ENCODE peak calls at places on chromosomes 7 and 10, in four cellular contexts. Q is A549, B is IMR-90, N is K562. J is an unnamed sample.

GRCh38 chr7:2097492-2097891 is 135.3 kb downstream of the MAD1L1 start:
- DNase-seq in Q (no peak), B (no peak), N (no peak), J (no peak)

GRCh38 chr10:87771871-87772500 is 46.0 kb downstream of the ATAD1 start:
- DNase-seq in Q (peak), B (peak), N (no peak), J (peak)

GRCh38 chr7:46444266-46444665 is 523.2 kb upstream of the IGFBP3 start:
- DNase-seq in Q (peak), B (no peak), N (no peak), J (no peak)

GRCh38 chr7:128829391-128830166 is 627 bp upstream of the FLNC start:
- DNase-seq in Q (no peak), B (peak), N (peak), J (no peak)

GRCh38 chr10:35369049-35369760 is 32.9 kb downstream of the CCNY start:
- DNase-seq in Q (no peak), B (peak), N (no peak), J (no peak)

GRCh38 chr7:157905740-157906461 is 569.1 kb downstream of the DNAJB6 start:
- DNase-seq in Q (no peak), B (no peak), N (peak), J (no peak)

GRCh38 chr7:88480901-88481300 is 174.2 kb upstream of the STEAP4 start:
- DNase-seq in Q (no peak), B (no peak), N (no peak), J (no peak)

GRCh38 chr7:72445580-72445979 is 33.4 kb upstream of the CALN1 start:
- DNase-seq in Q (no peak), B (no peak), N (no peak), J (no peak)

GRCh38 chr10:51698473-51699063 is 827 bp downstream of the CSTF2T start:
- DNase-seq in Q (no peak), B (no peak), N (no peak), J (no peak)

GRCh38 chr7:25168145-25168544 is 43.1 kb upstream of the CYCS start:
- DNase-seq in Q (no peak), B (no peak), N (no peak), J (no peak)

GRCh38 chr7:24227603-24228359 is 56.2 kb upstream of the NPY start:
- DNase-seq in Q (no peak), B (no peak), N (no peak), J (no peak)

GRCh38 chr7:132825222-132825621 is 249.0 kb upstream of the PLXNA4 start:
- DNase-seq in Q (no peak), B (no peak), N (no peak), J (no peak)

GRCh38 chr7:8455426-8455825 is 22.0 kb downstream of the NXPH1 start:
- DNase-seq in Q (no peak), B (no peak), N (no peak), J (no peak)

GRCh38 chr10:62426086-62426485 is 51.9 kb downstream of the ZNF365 start:
- DNase-seq in Q (peak), B (peak), N (no peak), J (no peak)

GRCh38 chr10:128380946-128381345 is 254.7 kb upstream of the MKI67 start:
- DNase-seq in Q (no peak), B (no peak), N (no peak), J (no peak)

GRCh38 chr7:98828368-98828767 is 41.4 kb downstream of the TMEM130 start:
- DNase-seq in Q (no peak), B (no peak), N (no peak), J (no peak)

GRCh38 chr10:103778358-103779139 is 76.8 kb downstream of the SH3PXD2A start:
- DNase-seq in Q (no peak), B (no peak), N (no peak), J (no peak)

GRCh38 chr10:30829921-30830671 is 200.5 kb upstream of the LYZL2 start:
- DNase-seq in Q (no peak), B (peak), N (no peak), J (no peak)

GRCh38 chr10:24209946-24210491 is 1.1 kb downstream of the KIAA1217 start:
- DNase-seq in Q (peak), B (peak), N (no peak), J (peak)

GRCh38 chr10:103812004-103812403 is 43.4 kb downstream of the SH3PXD2A start:
- DNase-seq in Q (no peak), B (no peak), N (no peak), J (no peak)

GRCh38 chr7:46206474-46207060 is 285.5 kb upstream of the IGFBP3 start:
- DNase-seq in Q (no peak), B (peak), N (no peak), J (no peak)

GRCh38 chr10:75033399-75034130 is 77.9 kb upstream of the SAMD8 start:
- DNase-seq in Q (no peak), B (no peak), N (no peak), J (no peak)

GRCh38 chr7:74653686-74654181 is 3.8 kb upstream of the GTF2I start:
- DNase-seq in Q (no peak), B (no peak), N (no peak), J (peak)

GRCh38 chr10:84138478-84139125 is 707 bp upstream of the GHITM start:
- DNase-seq in Q (peak), B (peak), N (peak), J (no peak)

GRCh38 chr7:124618871-124619270 is 146.7 kb downstream of the GPR37 start:
- DNase-seq in Q (no peak), B (no peak), N (no peak), J (no peak)

GRCh38 chr7:136072447-136072846 is 95.3 kb upstream of the MTPN start:
- DNase-seq in Q (no peak), B (no peak), N (no peak), J (no peak)

GRCh38 chr7:74475243-74475986 is 21.7 kb downstream of the GTF2IRD1 start:
- DNase-seq in Q (no peak), B (no peak), N (no peak), J (no peak)

GRCh38 chr10:20593649-20594048 is 303.5 kb downstream of the NEBL start:
- DNase-seq in Q (no peak), B (no peak), N (no peak), J (no peak)

GRCh38 chr7:143331179-143331825 is 15.4 kb downstream of the CLCN1 start:
- DNase-seq in Q (peak), B (peak), N (no peak), J (no peak)

GRCh38 chr7:106643189-106643588 is 17.8 kb downstream of the CCDC71L start:
- DNase-seq in Q (no peak), B (no peak), N (no peak), J (no peak)

GRCh38 chr7:130071701-130072622 is 1.6 kb downstream of the KLHDC10 start:
- DNase-seq in Q (peak), B (peak), N (peak), J (peak)

GRCh38 chr7:33854178-33854577 is 51.2 kb upstream of the BMPER start:
- DNase-seq in Q (no peak), B (peak), N (no peak), J (no peak)

GRCh38 chr10:30542001-30542861 is 87.3 kb downstream of the LYZL2 start:
- DNase-seq in Q (peak), B (no peak), N (peak), J (peak)

GRCh38 chr7:116802144-116802747 is 60.1 kb upstream of the CAPZA2 start:
- DNase-seq in Q (no peak), B (peak), N (no peak), J (no peak)

GRCh38 chr7:120843121-120843520 is 14.8 kb downstream of the TSPAN12 start:
- DNase-seq in Q (no peak), B (peak), N (no peak), J (no peak)

GRCh38 chr7:120837599-120837998 is 20.3 kb downstream of the TSPAN12 start:
- DNase-seq in Q (no peak), B (no peak), N (no peak), J (no peak)

GRCh38 chr7:120841608-120842007 is 16.3 kb downstream of the TSPAN12 start:
- DNase-seq in Q (no peak), B (no peak), N (no peak), J (no peak)

GRCh38 chr7:120838281-120838682 is 19.7 kb downstream of the TSPAN12 start:
- DNase-seq in Q (no peak), B (no peak), N (no peak), J (no peak)

GRCh38 chr7:120842131-120842621 is 15.8 kb downstream of the TSPAN12 start:
- DNase-seq in Q (no peak), B (no peak), N (no peak), J (peak)
- TF ChIP-seq BHLHE40 in Q (no peak), B (no peak), N (no peak), J (peak)

GRCh38 chr7:50531401-50531906 is 33.8 kb downstream of the DDC start:
- DNase-seq in Q (peak), B (peak), N (no peak), J (peak)

GRCh38 chr7:50531928-50532327 is 33.3 kb downstream of the DDC start:
- DNase-seq in Q (no peak), B (peak), N (no peak), J (no peak)

GRCh38 chr7:50530771-50531170 is 34.4 kb downstream of the DDC start:
- DNase-seq in Q (no peak), B (no peak), N (no peak), J (no peak)

GRCh38 chr7:50528266-50529092 is 36.7 kb downstream of the DDC start:
- DNase-seq in Q (no peak), B (no peak), N (no peak), J (peak)

DNA sequence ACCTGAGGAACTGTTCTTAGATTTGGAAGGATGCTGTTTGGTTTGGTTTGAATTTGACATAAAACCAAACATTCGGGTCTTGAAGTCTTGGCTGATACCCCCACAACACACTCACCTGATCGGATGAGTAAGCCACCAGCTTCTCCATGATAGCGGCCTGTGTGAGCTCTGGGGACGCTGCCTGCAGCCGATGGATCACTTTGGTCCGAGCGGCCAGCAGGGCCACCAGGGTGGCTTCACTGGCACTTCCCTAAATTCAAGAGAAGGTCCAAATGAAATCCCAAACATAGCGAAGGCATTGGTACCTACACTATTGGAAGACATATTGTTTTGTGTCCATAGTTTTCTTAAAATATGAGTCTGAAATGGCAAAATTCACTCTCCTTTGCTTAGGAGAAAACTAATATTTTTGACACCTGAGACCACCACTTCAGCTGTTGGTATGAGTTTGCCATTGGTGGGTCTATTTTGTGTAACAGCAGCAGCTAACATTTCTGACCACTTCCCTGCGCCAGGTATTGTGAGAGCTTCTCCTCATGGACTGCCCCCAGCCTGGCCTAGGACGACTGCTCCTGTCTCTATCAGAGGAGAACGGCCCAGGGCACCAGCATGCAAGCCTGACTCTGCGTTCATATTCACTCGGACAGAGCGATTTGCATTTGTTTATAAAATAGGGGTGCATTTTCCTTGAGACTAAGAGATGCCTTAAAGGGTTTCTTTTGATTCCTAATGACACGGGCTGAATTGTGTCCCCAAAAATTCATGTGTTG is 35.9 kb downstream of the DDC start:
- DNase-seq in Q (no peak), B (no peak), N (no peak), J (no peak)
- TF ChIP-seq MAFK in Q (no peak), B (no peak), N (no peak), J (no peak)

DNA sequence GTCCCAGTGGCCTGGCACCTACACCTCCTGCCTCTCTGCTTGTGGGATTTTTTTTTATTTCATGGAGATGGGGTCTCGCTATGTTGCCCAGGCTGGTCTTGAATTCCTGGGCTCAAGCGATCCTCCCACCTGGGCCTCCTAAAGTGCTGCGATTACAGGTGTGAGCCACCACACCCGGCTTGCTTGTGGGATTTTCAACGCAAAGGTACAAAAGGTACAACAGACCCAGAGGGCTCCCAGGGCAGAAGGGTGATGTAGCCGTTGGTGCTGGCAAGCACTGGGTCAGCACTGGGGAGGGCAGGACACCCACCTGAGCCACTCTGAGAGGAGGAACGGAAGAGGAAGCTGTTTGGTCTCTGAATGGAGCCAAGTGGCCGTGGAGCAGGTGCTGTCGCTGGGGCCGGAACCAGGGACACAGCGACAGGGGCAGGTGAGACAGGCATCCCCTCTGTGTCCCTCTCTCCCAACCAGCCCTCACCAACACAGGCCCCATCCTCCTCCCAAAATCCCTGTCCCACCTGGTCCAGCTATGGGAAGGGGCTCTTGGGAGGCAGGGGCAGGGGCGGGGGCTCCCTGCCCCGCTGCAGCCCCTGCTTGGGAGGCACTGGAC is 2.8 kb upstream of the SAP25 start:
- DNase-seq in Q (no peak), B (no peak), N (no peak), J (no peak)
- TF ChIP-seq BHLHE40 in Q (no peak), B (no peak), N (no peak), J (no peak)

GRCh38 chr10:44956176-44956575 is 3.4 kb upstream of the RASSF4 start:
- DNase-seq in Q (no peak), B (no peak), N (no peak), J (no peak)

GRCh38 chr10:44956717-44957706 is 2.6 kb upstream of the RASSF4 start:
- DNase-seq in Q (no peak), B (no peak), N (no peak), J (no peak)

GRCh38 chr10:44954962-44955361 is 4.6 kb upstream of the RASSF4 start:
- DNase-seq in Q (no peak), B (no peak), N (no peak), J (no peak)

GRCh38 chr10:44952779-44953231 is 6.8 kb upstream of the RASSF4 start:
- DNase-seq in Q (no peak), B (no peak), N (no peak), J (peak)

DNA sequence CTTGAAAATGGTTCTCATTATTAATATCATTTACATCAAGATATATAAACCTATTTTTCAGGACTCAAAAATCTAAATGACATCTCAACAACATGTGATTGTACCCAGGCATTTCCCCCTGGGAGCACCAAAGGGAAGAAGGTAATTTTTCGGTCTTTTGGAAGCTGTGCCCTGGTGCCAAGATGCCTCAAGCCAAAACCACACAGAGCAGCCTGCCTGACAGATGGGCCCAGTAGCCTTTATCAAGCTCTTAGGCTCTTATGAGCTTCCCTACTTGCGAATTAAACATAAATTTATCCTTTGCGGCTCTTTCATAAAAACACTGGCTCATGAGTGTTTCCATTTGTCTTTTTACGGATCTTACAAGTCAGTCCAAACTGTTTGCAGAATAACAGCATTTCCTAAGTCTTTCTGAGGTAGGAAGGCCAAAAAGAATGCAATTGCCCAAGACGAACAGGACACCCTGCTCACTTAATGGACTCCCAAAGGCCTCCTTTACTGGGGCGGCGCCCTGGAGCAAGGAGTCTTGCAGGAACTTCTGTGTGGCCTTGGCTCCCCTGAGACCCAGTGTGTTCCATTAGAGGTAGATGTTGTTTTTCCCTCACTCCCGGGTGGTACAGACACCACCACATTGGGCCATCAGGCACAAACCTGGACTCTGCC is 4.1 kb upstream of the RASSF4 start:
- DNase-seq in Q (no peak), B (no peak), N (no peak), J (no peak)
- TF ChIP-seq MAFK in Q (no peak), B (no peak), N (no peak), J (no peak)

DNA sequence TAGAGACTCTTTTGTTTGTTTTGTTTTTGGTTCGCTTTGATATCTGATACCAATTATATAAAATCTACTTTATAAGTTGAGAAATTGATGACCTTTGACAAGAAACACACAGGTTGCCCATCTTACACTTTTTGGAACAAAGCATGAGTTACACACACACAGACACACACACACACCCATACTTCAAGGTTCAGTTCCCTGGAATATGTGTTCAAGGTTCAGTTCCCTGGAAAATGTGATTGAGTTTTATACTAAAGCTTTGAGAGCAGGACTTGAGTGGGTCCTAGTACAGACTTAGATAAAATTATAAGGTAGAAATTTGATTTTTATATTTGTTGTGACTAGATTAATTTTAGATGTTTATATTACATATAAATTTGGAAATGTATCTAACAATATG is 134.2 kb upstream of the PRR15 start:
- DNase-seq in Q (no peak), B (no peak), N (no peak), J (no peak)
- TF ChIP-seq BHLHE40 in Q (no peak), B (no peak), N (no peak), J (no peak)

J was measured in HepG2.